ENCODE peak calls at places on chromosomes 1 and 21, in six cellular contexts. One of them, this sample, is unnamed. For H3K36me3 and H3K27me3, the result is how much of the 10 kb centered on the place peaks cover.

GRCh38 chr1:90336552-90337324 is 341.8 kb downstream of the ZNF326 start:
- DNase-seq in hepatocyte: no peak
- DNase-seq in pancreas: no peak
- DNase-seq in psoas muscle: no peak
- DNase-seq in keratinocyte: no peak
- DNase-seq in cardiac muscle cell: no peak
- DNase-seq in this sample: no peak

GRCh38 chr1:8382051-8382505 is 64.2 kb downstream of the SLC45A1 start:
- DNase-seq in keratinocyte: no peak
- DNase-seq in cardiac muscle cell: peak
- DNase-seq in psoas muscle: no peak
- DNase-seq in pancreas: no peak
- DNase-seq in hepatocyte: no peak
- DNase-seq in this sample: no peak

GRCh38 chr1:8472668-8473067 is 154.8 kb downstream of the SLC45A1 start:
- DNase-seq in cardiac muscle cell: no peak
- DNase-seq in keratinocyte: no peak
- DNase-seq in hepatocyte: no peak
- DNase-seq in pancreas: no peak
- DNase-seq in psoas muscle: no peak
- DNase-seq in this sample: no peak

GRCh38 chr1:21293537-21294265 is 3.4 kb upstream of the ECE1 start:
- DNase-seq in keratinocyte: no peak
- DNase-seq in hepatocyte: no peak
- DNase-seq in psoas muscle: no peak
- DNase-seq in pancreas: no peak
- DNase-seq in cardiac muscle cell: no peak
- DNase-seq in this sample: no peak

GRCh38 chr1:44651069-44651468 is 23.2 kb downstream of the TMEM53 start:
- DNase-seq in cardiac muscle cell: no peak
- DNase-seq in keratinocyte: no peak
- DNase-seq in hepatocyte: no peak
- DNase-seq in psoas muscle: no peak
- DNase-seq in pancreas: no peak
- DNase-seq in this sample: no peak

GRCh38 chr21:34510148-34511142 is 1.6 kb downstream of the KCNE1 start:
- DNase-seq in keratinocyte: peak
- DNase-seq in pancreas: peak
- DNase-seq in cardiac muscle cell: peak
- DNase-seq in psoas muscle: peak
- DNase-seq in hepatocyte: peak
- DNase-seq in this sample: peak

GRCh38 chr1:116553386-116554115 is 17.3 kb downstream of the CD58 start:
- DNase-seq in keratinocyte: no peak
- DNase-seq in cardiac muscle cell: no peak
- DNase-seq in pancreas: no peak
- DNase-seq in hepatocyte: no peak
- DNase-seq in psoas muscle: no peak
- DNase-seq in this sample: peak

GRCh38 chr1:61618755-61619154 is 106.2 kb downstream of the TM2D1 start:
- DNase-seq in cardiac muscle cell: no peak
- DNase-seq in psoas muscle: no peak
- DNase-seq in hepatocyte: no peak
- DNase-seq in pancreas: no peak
- DNase-seq in keratinocyte: no peak
- DNase-seq in this sample: peak

GRCh38 chr1:85109475-85109874 is 61.2 kb upstream of the MCOLN3 start:
- DNase-seq in cardiac muscle cell: peak
- DNase-seq in psoas muscle: peak
- DNase-seq in pancreas: peak
- DNase-seq in hepatocyte: peak
- DNase-seq in keratinocyte: no peak
- DNase-seq in this sample: peak

DNA sequence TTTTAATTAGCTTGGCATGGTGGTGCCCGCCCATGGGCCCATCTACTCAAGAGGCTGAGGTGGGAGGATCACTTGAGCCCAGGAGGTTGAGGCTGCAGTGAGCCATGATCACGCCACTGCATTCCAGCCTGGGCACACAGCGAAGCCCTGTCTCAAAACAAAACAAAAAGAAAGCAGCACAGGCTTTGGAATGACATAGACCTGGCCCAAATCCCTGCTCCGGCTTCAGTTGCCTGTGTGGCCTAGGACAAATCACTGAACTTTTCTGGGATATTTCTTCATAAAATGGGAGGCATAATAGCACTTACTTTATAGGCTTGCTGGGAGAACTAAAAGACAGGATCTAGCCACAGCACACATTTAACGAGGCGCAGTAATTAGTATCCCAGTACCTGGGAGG is 2.4 kb downstream of the PEAR1 start:
- DNase-seq in keratinocyte: no peak
- DNase-seq in pancreas: no peak
- DNase-seq in psoas muscle: no peak
- DNase-seq in hepatocyte: no peak
- DNase-seq in cardiac muscle cell: no peak
- DNase-seq in this sample: no peak
- H3K36me3 ChIP-seq in keratinocyte: under half
- H3K36me3 ChIP-seq in pancreas: under half
- H3K36me3 ChIP-seq in psoas muscle: under half
- H3K36me3 ChIP-seq in hepatocyte: under half
- H3K36me3 ChIP-seq in cardiac muscle cell: under half
- H3K36me3 ChIP-seq in this sample: under half

GRCh38 chr21:41726630-41726969 is 40.3 kb downstream of the RIPK4 start:
- DNase-seq in cardiac muscle cell: no peak
- DNase-seq in keratinocyte: no peak
- DNase-seq in psoas muscle: no peak
- DNase-seq in pancreas: no peak
- DNase-seq in hepatocyte: no peak
- DNase-seq in this sample: no peak

GRCh38 chr21:41729701-41730368 is 37.0 kb downstream of the RIPK4 start:
- DNase-seq in pancreas: no peak
- DNase-seq in hepatocyte: no peak
- DNase-seq in keratinocyte: no peak
- DNase-seq in psoas muscle: no peak
- DNase-seq in cardiac muscle cell: no peak
- DNase-seq in this sample: peak

GRCh38 chr21:41726058-41726558 is 40.7 kb downstream of the RIPK4 start:
- DNase-seq in pancreas: no peak
- DNase-seq in psoas muscle: no peak
- DNase-seq in hepatocyte: no peak
- DNase-seq in keratinocyte: no peak
- DNase-seq in cardiac muscle cell: no peak
- DNase-seq in this sample: no peak

GRCh38 chr21:41726970-41727783 is 39.7 kb downstream of the RIPK4 start:
- DNase-seq in psoas muscle: peak
- DNase-seq in pancreas: peak
- DNase-seq in cardiac muscle cell: peak
- DNase-seq in keratinocyte: peak
- DNase-seq in hepatocyte: peak
- DNase-seq in this sample: peak

GRCh38 chr21:41727784-41728763 is 38.8 kb downstream of the RIPK4 start:
- DNase-seq in pancreas: no peak
- DNase-seq in hepatocyte: no peak
- DNase-seq in psoas muscle: no peak
- DNase-seq in keratinocyte: no peak
- DNase-seq in cardiac muscle cell: no peak
- DNase-seq in this sample: no peak
- H3K27me3 ChIP-seq in pancreas: under half
- H3K27me3 ChIP-seq in hepatocyte: under half
- H3K27me3 ChIP-seq in psoas muscle: under half
- H3K27me3 ChIP-seq in keratinocyte: under half
- H3K27me3 ChIP-seq in cardiac muscle cell: under half
- H3K27me3 ChIP-seq in this sample: under half

GRCh38 chr1:15334995-15335394 is 74.7 kb upstream of the EFHD2 start:
- DNase-seq in cardiac muscle cell: no peak
- DNase-seq in pancreas: no peak
- DNase-seq in psoas muscle: no peak
- DNase-seq in hepatocyte: no peak
- DNase-seq in keratinocyte: no peak
- DNase-seq in this sample: no peak
- TF ChIP-seq CTCF in cardiac muscle cell: no peak
- TF ChIP-seq CTCF in pancreas: no peak
- TF ChIP-seq CTCF in psoas muscle: no peak
- TF ChIP-seq CTCF in hepatocyte: no peak
- TF ChIP-seq CTCF in keratinocyte: no peak
- TF ChIP-seq CTCF in this sample: no peak

DNA sequence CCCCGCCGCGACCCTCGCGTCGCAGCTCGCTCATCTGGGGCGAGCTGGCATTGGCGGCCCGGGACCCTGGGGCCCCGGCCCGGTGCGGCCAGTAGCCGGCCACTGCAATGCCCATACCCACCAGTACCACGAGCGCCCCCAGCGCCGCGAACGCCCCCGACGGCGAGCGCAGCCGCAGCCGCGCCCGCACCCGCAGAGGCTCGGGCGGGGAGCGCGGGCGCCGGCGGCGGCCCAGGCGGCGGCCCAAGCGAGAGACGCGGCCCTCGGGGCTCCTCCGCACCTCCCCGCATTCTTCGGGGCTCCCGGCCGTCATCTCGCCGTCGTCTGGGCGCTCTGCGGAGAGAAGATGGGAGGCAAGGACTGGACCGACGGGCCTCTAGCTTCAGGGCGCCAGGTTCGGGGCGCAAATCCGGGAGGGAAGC is 2.2 kb downstream of the TMEM200B start:
- DNase-seq in keratinocyte: no peak
- DNase-seq in cardiac muscle cell: peak
- DNase-seq in pancreas: no peak
- DNase-seq in psoas muscle: no peak
- DNase-seq in hepatocyte: peak
- DNase-seq in this sample: no peak
- H3K36me3 ChIP-seq in keratinocyte: under half
- H3K36me3 ChIP-seq in cardiac muscle cell: under half
- H3K36me3 ChIP-seq in pancreas: under half
- H3K36me3 ChIP-seq in psoas muscle: under half
- H3K36me3 ChIP-seq in hepatocyte: under half
- H3K36me3 ChIP-seq in this sample: under half

GRCh38 chr1:101440484-101440883 is 203.7 kb downstream of the S1PR1 start:
- DNase-seq in pancreas: no peak
- DNase-seq in hepatocyte: no peak
- DNase-seq in cardiac muscle cell: no peak
- DNase-seq in psoas muscle: no peak
- DNase-seq in keratinocyte: no peak
- DNase-seq in this sample: no peak

GRCh38 chr1:101436100-101436511 is 199.3 kb downstream of the S1PR1 start:
- DNase-seq in psoas muscle: no peak
- DNase-seq in cardiac muscle cell: no peak
- DNase-seq in keratinocyte: no peak
- DNase-seq in hepatocyte: no peak
- DNase-seq in pancreas: no peak
- DNase-seq in this sample: no peak

DNA sequence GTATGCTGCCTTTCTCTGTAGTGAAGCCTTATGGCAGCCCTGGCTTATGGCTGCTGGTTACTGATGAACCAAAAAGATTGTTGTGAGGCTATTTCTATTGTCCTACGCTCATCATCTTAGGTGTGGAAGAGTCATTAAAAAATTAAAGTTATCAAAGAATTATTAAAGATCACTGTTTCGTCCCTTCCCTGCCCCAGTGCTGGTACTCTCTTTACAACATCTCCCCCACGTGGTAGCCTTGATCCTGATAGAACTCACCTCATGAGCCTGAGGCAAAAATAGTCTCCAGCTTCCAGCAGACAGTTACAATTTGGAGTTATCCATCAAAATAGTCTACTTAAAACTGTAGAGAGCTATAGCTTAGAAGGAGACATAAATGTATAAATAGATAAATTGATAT is 201.5 kb downstream of the S1PR1 start:
- DNase-seq in keratinocyte: no peak
- DNase-seq in hepatocyte: peak
- DNase-seq in pancreas: no peak
- DNase-seq in cardiac muscle cell: peak
- DNase-seq in psoas muscle: no peak
- DNase-seq in this sample: peak
- H3K27me3 ChIP-seq in keratinocyte: under half
- H3K27me3 ChIP-seq in hepatocyte: under half
- H3K27me3 ChIP-seq in pancreas: under half
- H3K27me3 ChIP-seq in cardiac muscle cell: under half
- H3K27me3 ChIP-seq in psoas muscle: under half
- H3K27me3 ChIP-seq in this sample: under half

GRCh38 chr1:68013351-68013750 is 37.1 kb downstream of the DIRAS3 start:
- DNase-seq in hepatocyte: no peak
- DNase-seq in keratinocyte: no peak
- DNase-seq in psoas muscle: no peak
- DNase-seq in pancreas: no peak
- DNase-seq in cardiac muscle cell: no peak
- DNase-seq in this sample: no peak

GRCh38 chr1:68011786-68012375 is 38.5 kb downstream of the DIRAS3 start:
- DNase-seq in cardiac muscle cell: peak
- DNase-seq in psoas muscle: no peak
- DNase-seq in keratinocyte: no peak
- DNase-seq in pancreas: no peak
- DNase-seq in hepatocyte: no peak
- DNase-seq in this sample: peak

GRCh38 chr1:68010543-68010942 is 39.9 kb downstream of the DIRAS3 start:
- DNase-seq in psoas muscle: no peak
- DNase-seq in pancreas: no peak
- DNase-seq in cardiac muscle cell: peak
- DNase-seq in keratinocyte: no peak
- DNase-seq in hepatocyte: no peak
- DNase-seq in this sample: peak

GRCh38 chr1:68015369-68015768 is 35.1 kb downstream of the DIRAS3 start:
- DNase-seq in cardiac muscle cell: no peak
- DNase-seq in hepatocyte: no peak
- DNase-seq in pancreas: no peak
- DNase-seq in psoas muscle: no peak
- DNase-seq in keratinocyte: no peak
- DNase-seq in this sample: no peak

DNA sequence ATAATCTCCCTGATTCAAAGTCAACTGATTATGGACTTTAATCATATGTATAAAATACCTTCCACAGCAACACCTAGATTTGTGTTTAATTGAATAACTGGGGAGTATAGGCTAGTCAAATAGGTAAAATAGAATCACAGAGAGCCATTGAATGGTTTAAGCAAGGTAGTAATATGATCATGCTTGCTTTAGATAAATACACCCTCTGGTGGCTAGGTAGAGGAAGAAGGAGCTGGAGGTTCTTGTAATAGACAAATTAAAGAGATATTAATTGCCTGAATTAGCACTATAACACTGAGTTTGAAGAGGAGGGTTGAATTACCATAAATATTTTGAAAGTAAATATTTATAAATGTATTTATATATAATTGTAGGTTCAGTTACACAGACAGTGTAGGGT is 40.3 kb downstream of the DIRAS3 start:
- DNase-seq in psoas muscle: no peak
- DNase-seq in keratinocyte: no peak
- DNase-seq in pancreas: no peak
- DNase-seq in cardiac muscle cell: peak
- DNase-seq in hepatocyte: peak
- DNase-seq in this sample: peak
- TF ChIP-seq CTCF in psoas muscle: peak
- TF ChIP-seq CTCF in keratinocyte: no peak
- TF ChIP-seq CTCF in pancreas: no peak
- TF ChIP-seq CTCF in cardiac muscle cell: peak
- TF ChIP-seq CTCF in hepatocyte: peak
- TF ChIP-seq CTCF in this sample: peak

GRCh38 chr1:33013791-33014190 is 22.9 kb downstream of the AK2 start:
- DNase-seq in hepatocyte: no peak
- DNase-seq in cardiac muscle cell: no peak
- DNase-seq in keratinocyte: no peak
- DNase-seq in psoas muscle: no peak
- DNase-seq in pancreas: no peak
- DNase-seq in this sample: no peak
- H3K36me3 ChIP-seq in hepatocyte: under half
- H3K36me3 ChIP-seq in cardiac muscle cell: under half
- H3K36me3 ChIP-seq in keratinocyte: under half
- H3K36me3 ChIP-seq in psoas muscle: half or more
- H3K36me3 ChIP-seq in pancreas: under half
- H3K36me3 ChIP-seq in this sample: under half

GRCh38 chr1:55699151-55699695 is 484.1 kb upstream of the USP24 start:
- DNase-seq in pancreas: no peak
- DNase-seq in hepatocyte: no peak
- DNase-seq in cardiac muscle cell: no peak
- DNase-seq in psoas muscle: no peak
- DNase-seq in keratinocyte: no peak
- DNase-seq in this sample: no peak
- H3K27me3 ChIP-seq in pancreas: under half
- H3K27me3 ChIP-seq in hepatocyte: under half
- H3K27me3 ChIP-seq in cardiac muscle cell: under half
- H3K27me3 ChIP-seq in psoas muscle: under half
- H3K27me3 ChIP-seq in keratinocyte: under half
- H3K27me3 ChIP-seq in this sample: under half